ENCODE peak calls at places on chromosomes 2 and 18, in six cellular contexts. M is Peyer's patch, T is neural progenitor cell, K is GM06990, L is IMR-90, O is heart left ventricle. N is an unnamed sample.

GRCh38 chr2:239946570-239947311 is 78.4 kb downstream of the NDUFA10 start:
- DNase-seq in M (peak; percentile 40), T (no peak), K (no peak), L (no peak), O (no peak), N (peak; percentile 3)

GRCh38 chr2:50658883-50659282 is 373.0 kb downstream of the NRXN1 start:
- DNase-seq in M (no peak), T (no peak), K (no peak), L (peak; percentile 4), O (no peak), N (no peak)

GRCh38 chr2:33365264-33365663 is 111.2 kb upstream of the RASGRP3 start:
- DNase-seq in M (no peak), T (no peak), K (no peak), L (no peak), O (no peak), N (no peak)

GRCh38 chr2:161165811-161166210 is 5.6 kb downstream of the TANK start:
- DNase-seq in M (no peak), T (no peak), K (peak; percentile 70), L (peak; percentile 11), O (no peak), N (no peak)

GRCh38 chr18:32018331-32019250 is at the start of gene RNF125:
- DNase-seq in M (peak; percentile 92), T (peak; percentile 96), K (peak; percentile 94), L (peak; percentile 68), O (peak; percentile 79), N (peak; percentile 81)

GRCh38 chr2:116450990-116451389 is 1363.5 kb upstream of the DDX18 start:
- DNase-seq in M (no peak), T (no peak), K (no peak), L (no peak), O (no peak), N (no peak)

GRCh38 chr2:105610444-105611327 is 134.0 kb upstream of the NCK2 start:
- DNase-seq in M (no peak), T (no peak), K (no peak), L (no peak), O (no peak), N (no peak)

GRCh38 chr18:62572456-62572855 is 49.6 kb downstream of the ZCCHC2 start:
- DNase-seq in M (no peak), T (no peak), K (no peak), L (no peak), O (no peak), N (no peak)

GRCh38 chr2:127094509-127095366 is 12.2 kb downstream of the BIN1 start:
- DNase-seq in M (no peak), T (peak; percentile 51), K (no peak), L (peak; percentile 33), O (no peak), N (no peak)

GRCh38 chr2:165957030-165957675 is 3.6 kb upstream of the TTC21B start:
- DNase-seq in M (no peak), T (no peak), K (no peak), L (no peak), O (no peak), N (peak; percentile 52)

GRCh38 chr2:236444187-236444586 is 125.4 kb upstream of the ACKR3 start:
- DNase-seq in M (no peak), T (no peak), K (no peak), L (no peak), O (no peak), N (no peak)

GRCh38 chr2:121472465-121472993 is 58.2 kb upstream of the RNU4ATAC start:
- DNase-seq in M (no peak), T (no peak), K (no peak), L (no peak), O (no peak), N (no peak)

GRCh38 chr2:241507430-241508239 is 749 bp downstream of the STK25 start:
- DNase-seq in M (peak; percentile 60), T (peak; percentile 80), K (peak; percentile 55), L (peak; percentile 33), O (no peak), N (peak; percentile 61)

GRCh38 chr2:147483293-147483669 is 361.5 kb upstream of the ACVR2A start:
- DNase-seq in M (no peak), T (no peak), K (no peak), L (no peak), O (no peak), N (no peak)

GRCh38 chr2:129056959-129057317 is 738.3 kb upstream of the HS6ST1 start:
- DNase-seq in M (no peak), T (no peak), K (no peak), L (no peak), O (no peak), N (no peak)

GRCh38 chr2:186543561-186544131 is 46.2 kb upstream of the ITGAV start:
- DNase-seq in M (no peak), T (no peak), K (no peak), L (peak; percentile 80), O (no peak), N (no peak)

GRCh38 chr18:66511810-66512209 is 92.1 kb downstream of the CDH19 start:
- DNase-seq in M (no peak), T (no peak), K (no peak), L (no peak), O (no peak), N (no peak)

GRCh38 chr18:23752796-23753195 is 63.5 kb downstream of the LAMA3 start:
- DNase-seq in M (no peak), T (peak; percentile 46), K (no peak), L (no peak), O (no peak), N (no peak)

GRCh38 chr2:163347982-163348842 is 387.6 kb downstream of the FIGN start:
- DNase-seq in M (peak; percentile 71), T (peak; percentile 91), K (peak; percentile 29), L (peak; percentile 87), O (peak; percentile 67), N (peak; percentile 65)

GRCh38 chr2:9238927-9239326 is 32.3 kb downstream of the ASAP2 start:
- DNase-seq in M (no peak), T (peak; percentile 31), K (no peak), L (no peak), O (no peak), N (no peak)

GRCh38 chr2:66537001-66537400 is 102.1 kb downstream of the MEIS1 start:
- DNase-seq in M (no peak), T (peak; percentile 77), K (no peak), L (no peak), O (peak; percentile 18), N (no peak)

GRCh38 chr2:150491943-150492342 is 4.5 kb upstream of the RND3 start:
- DNase-seq in M (no peak), T (no peak), K (no peak), L (peak; percentile 80), O (no peak), N (no peak)

GRCh38 chr2:9803023-9803805 is 40.1 kb upstream of the TAF1B start:
- DNase-seq in M (peak; percentile 94), T (peak; percentile 49), K (no peak), L (no peak), O (no peak), N (peak; percentile 94)

GRCh38 chr18:56748698-56749268 is 97.6 kb downstream of the WDR7 start:
- DNase-seq in M (no peak), T (peak; percentile 59), K (no peak), L (peak; percentile 57), O (no peak), N (no peak)

GRCh38 chr18:36419913-36420531 is 122.5 kb downstream of the FHOD3 start:
- DNase-seq in M (no peak), T (no peak), K (peak; percentile 18), L (peak; percentile 21), O (no peak), N (no peak)

GRCh38 chr2:36553690-36554089 is 44.3 kb downstream of the FEZ2 start:
- DNase-seq in M (no peak), T (no peak), K (no peak), L (no peak), O (no peak), N (peak; percentile 7)

GRCh38 chr2:99852376-99852934 is 289.9 kb downstream of the AFF3 start:
- DNase-seq in M (no peak), T (no peak), K (no peak), L (no peak), O (no peak), N (no peak)

GRCh38 chr2:172726172-172726735 is 9.4 kb upstream of the RAPGEF4 start:
- DNase-seq in M (no peak), T (no peak), K (no peak), L (peak; percentile 31), O (no peak), N (no peak)

GRCh38 chr2:62719757-62720156 is 14.2 kb downstream of the EHBP1 start:
- DNase-seq in M (no peak), T (no peak), K (no peak), L (no peak), O (no peak), N (no peak)

GRCh38 chr2:219537657-219538487 is 5.7 kb downstream of the CHPF start:
- DNase-seq in M (no peak), T (no peak), K (no peak), L (no peak), O (no peak), N (no peak)

GRCh38 chr2:165015052-165015642 is 59.8 kb upstream of the SLC38A11 start:
- DNase-seq in M (peak; percentile 85), T (peak; percentile 84), K (no peak), L (peak; percentile 59), O (peak; percentile 64), N (peak; percentile 78)

GRCh38 chr2:169303579-169304285 is 58.6 kb downstream of the LRP2 start:
- DNase-seq in M (no peak), T (no peak), K (no peak), L (no peak), O (no peak), N (no peak)

DNA sequence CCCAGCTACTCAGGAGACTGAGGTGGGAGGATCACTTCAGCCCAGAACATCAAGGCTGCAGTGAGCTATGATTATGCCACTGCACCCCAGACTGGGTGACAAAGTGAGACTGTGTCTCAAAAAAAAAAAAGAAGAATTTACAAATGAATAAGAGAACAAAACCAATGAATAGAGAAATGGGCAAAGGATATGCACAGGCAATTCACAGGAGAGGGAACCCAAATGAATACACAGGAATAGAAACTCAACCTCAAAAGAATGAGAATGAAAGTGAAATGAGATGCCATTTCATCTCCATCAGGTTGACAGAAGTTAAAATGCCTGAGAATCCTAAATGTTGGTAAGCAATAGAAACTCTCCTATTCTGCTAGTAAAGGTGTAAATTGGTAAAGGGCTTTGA is 40.2 kb downstream of the CFAP221 start:
- DNase-seq in M (no peak), T (no peak), K (no peak), L (no peak), O (no peak), N (no peak)
- H3K4me3 ChIP-seq in M (no peak overlapping the region), T (no peak overlapping the region), K (no peak overlapping the region), L (no peak overlapping the region), O (no peak overlapping the region), N (no peak overlapping the region)

GRCh38 chr18:55024568-55024967 is 65.3 kb upstream of the CCDC68 start:
- DNase-seq in M (no peak), T (no peak), K (no peak), L (no peak), O (no peak), N (no peak)
- H3K4me3 ChIP-seq in M (no peak overlapping the region), T (no peak overlapping the region), K (no peak overlapping the region), L (no peak overlapping the region), O (no peak overlapping the region), N (no peak overlapping the region)

GRCh38 chr2:135709992-135710391 is 31.7 kb upstream of the UBXN4 start:
- DNase-seq in M (peak; percentile 83), T (peak; percentile 47), K (no peak), L (peak; percentile 39), O (peak; percentile 28), N (peak; percentile 73)
- H3K4me3 ChIP-seq in M (no peak overlapping the region), T (no peak overlapping the region), K (no peak overlapping the region), L (no peak overlapping the region), O (no peak overlapping the region), N (no peak overlapping the region)

GRCh38 chr2:38075436-38076249 is at the start of gene CYP1B1:
- DNase-seq in M (no peak), T (peak; percentile 29), K (no peak), L (no peak), O (peak; percentile 42), N (no peak)
- H3K4me3 ChIP-seq in M (peak within 1 kb of the TSS; percentile 63), T (peak within 1 kb of the TSS; percentile 58), K (peak within 1 kb of the TSS; percentile 56), L (peak within 1 kb of the TSS; percentile 35), O (peak within 1 kb of the TSS; percentile 76), N (peak within 1 kb of the TSS; percentile 37)

GRCh38 chr2:85698880-85699254 is 4.7 kb downstream of the GNLY start:
- DNase-seq in M (no peak), T (no peak), K (no peak), L (no peak), O (no peak), N (no peak)
- H3K4me3 ChIP-seq in M (no peak overlapping the region), T (no peak overlapping the region), K (no peak overlapping the region), L (no peak overlapping the region), O (no peak overlapping the region), N (no peak overlapping the region)

N was measured in body of pancreas.